ENCODE peak calls at places on chromosomes 4 and X, in six cellular contexts. S is cardiac muscle cell, P is H7, H is stromal cell of bone marrow, O is pancreas, J is bronchial epithelial cell. E is an unnamed sample.

GRCh38 chrX:120536056-120536455 is 24.7 kb downstream of the CUL4B start:
- DNase-seq in J (no peak), H (no peak), S (no peak), O (no peak), P (no peak), E (no peak)

GRCh38 chrX:9842541-9842940 is 56.3 kb downstream of the SHROOM2 start:
- DNase-seq in S (no peak), O (no peak), P (peak), J (no peak), H (no peak), E (no peak)

GRCh38 chr4:181685911-181686310 is 557.3 kb upstream of the TENM3 start:
- DNase-seq in P (no peak), J (peak), O (no peak), S (no peak), H (peak), E (peak)

GRCh38 chr4:119035941-119036737 is 99.5 kb upstream of the MYOZ2 start:
- DNase-seq in S (no peak), J (no peak), P (no peak), H (no peak), O (no peak), E (no peak)

GRCh38 chrX:13024911-13025454 is 19.4 kb downstream of the FAM9C start:
- DNase-seq in J (no peak), P (no peak), H (no peak), O (no peak), S (no peak), E (no peak)

GRCh38 chr4:2321279-2322196 is 59.6 kb upstream of the MXD4 start:
- DNase-seq in J (no peak), S (no peak), O (no peak), P (peak), H (no peak), E (no peak)

GRCh38 chr4:40978548-40978947 is 228.8 kb downstream of the NSUN7 start:
- DNase-seq in P (no peak), O (no peak), H (no peak), S (no peak), J (no peak), E (no peak)

GRCh38 chrX:124829930-124830329 is 483.6 kb downstream of the SH2D1A start:
- DNase-seq in S (no peak), H (no peak), P (no peak), J (peak), O (no peak), E (no peak)

GRCh38 chr4:5708829-5709680 is 696 bp upstream of the EVC2 start:
- DNase-seq in H (no peak), O (no peak), S (peak), J (no peak), P (peak), E (no peak)

GRCh38 chr4:144366425-144366824 is 225.9 kb upstream of the GYPA start:
- DNase-seq in H (no peak), O (no peak), P (no peak), S (no peak), J (no peak), E (no peak)

GRCh38 chr4:47469951-47470350 is 6.4 kb upstream of the COMMD8 start:
- DNase-seq in H (no peak), S (no peak), O (no peak), J (peak), P (no peak), E (no peak)

GRCh38 chr4:143403551-143403816 is 66.8 kb downstream of the GAB1 start:
- DNase-seq in J (no peak), P (no peak), H (no peak), O (no peak), S (no peak), E (no peak)

GRCh38 chr4:87521757-87522374 is 7.3 kb downstream of the SPARCL1 start:
- DNase-seq in S (no peak), H (peak), O (no peak), P (no peak), J (peak), E (no peak)

GRCh38 chr4:77801260-77801608 is 17.9 kb downstream of the CNOT6L start:
- DNase-seq in O (no peak), P (no peak), J (no peak), H (no peak), S (no peak), E (no peak)

GRCh38 chrX:105463483-105463882 is 243.0 kb upstream of the TEX13A start:
- DNase-seq in J (peak), S (no peak), P (no peak), H (no peak), O (no peak), E (no peak)

GRCh38 chr4:26206981-26207380 is 113.8 kb upstream of the RBPJ start:
- DNase-seq in J (no peak), S (no peak), O (no peak), H (no peak), P (no peak), E (no peak)

GRCh38 chr4:148926861-148927260 is 484.6 kb upstream of the NR3C2 start:
- DNase-seq in J (peak), S (no peak), O (no peak), H (no peak), P (no peak), E (no peak)

GRCh38 chr4:56907489-56908205 is at the start of gene REST:
- DNase-seq in S (peak), P (peak), H (peak), O (peak), J (peak), E (no peak)

GRCh38 chrX:38548508-38548907 is 12.8 kb upstream of the TSPAN7 start:
- DNase-seq in O (no peak), S (no peak), P (no peak), J (no peak), H (no peak), E (no peak)

GRCh38 chr4:31051151-31051550 is 331.0 kb downstream of the PCDH7 start:
- DNase-seq in P (no peak), S (no peak), H (no peak), O (no peak), J (no peak), E (no peak)

GRCh38 chr4:54840992-54841768 is 183.4 kb downstream of the KIT start:
- DNase-seq in J (no peak), P (no peak), S (peak), O (no peak), H (peak), E (peak)

GRCh38 chr4:185868983-185869938 is 57.3 kb upstream of the SORBS2 start:
- DNase-seq in S (no peak), P (no peak), H (no peak), J (peak), O (no peak), E (no peak)

GRCh38 chr4:7087036-7087435 is 19.2 kb upstream of the GRPEL1 start:
- DNase-seq in O (no peak), S (no peak), J (peak), P (no peak), H (no peak), E (no peak)

GRCh38 chr4:152626790-152627189 is 53.0 kb downstream of the TMEM154 start:
- DNase-seq in J (no peak), O (no peak), P (no peak), H (no peak), S (no peak), E (no peak)

GRCh38 chr4:138405439-138405838 is 163.3 kb upstream of the SLC7A11 start:
- DNase-seq in J (peak), S (peak), O (no peak), H (no peak), P (no peak), E (no peak)

GRCh38 chr4:16199132-16199531 is 27.1 kb downstream of the TAPT1 start:
- DNase-seq in O (no peak), S (peak), H (no peak), J (peak), P (no peak), E (peak)

GRCh38 chr4:39201963-39202362 is 19.6 kb downstream of the WDR19 start:
- DNase-seq in S (no peak), O (no peak), P (no peak), H (no peak), J (no peak), E (no peak)

GRCh38 chr4:168830777-168831512 is 179.1 kb downstream of the CBR4 start:
- DNase-seq in H (no peak), O (no peak), S (no peak), J (no peak), P (no peak), E (no peak)

GRCh38 chr4:108762559-108763225 is at the start of gene ETNPPL:
- DNase-seq in H (no peak), P (peak), S (peak), O (peak), J (no peak), E (no peak)

GRCh38 chr4:183989931-183990330 is 84.8 kb downstream of the STOX2 start:
- DNase-seq in O (no peak), S (no peak), J (no peak), P (no peak), H (no peak), E (no peak)

GRCh38 chr4:124907881-124908280 is 195.3 kb upstream of the ANKRD50 start:
- DNase-seq in P (no peak), S (no peak), O (no peak), H (peak), J (no peak), E (no peak)